ENCODE peak calls at places on chromosome 2, in seven cellular contexts. C is left ventricle myocardium superior; W is kidney glomerular epithelial cell; A is brain microvascular endothelial cell; Y is pons; Z is naive thymus-derived CD8-positive, alpha-beta T cell; P is AML-193. X is an unnamed sample.

GRCh38 chr2:150403457-150403856 is 84.0 kb downstream of the RND3 start:
- DNase-seq in Z (no peak), Y (no peak), P (no peak), C (no peak), A (no peak), W (no peak), X (no peak)

GRCh38 chr2:26302846-26303245 is 43.1 kb upstream of the SELENOI start:
- DNase-seq in Z (no peak), Y (no peak), C (peak), W (no peak), P (no peak), A (no peak), X (no peak)

GRCh38 chr2:165874445-165875039 is 79.0 kb downstream of the TTC21B start:
- DNase-seq in Y (peak), P (peak), C (no peak), A (peak), W (peak), Z (no peak), X (peak)

GRCh38 chr2:226066873-226067272 is 667.4 kb downstream of the NYAP2 start:
- DNase-seq in P (no peak), W (no peak), C (no peak), Z (no peak), A (no peak), Y (no peak), X (no peak)

GRCh38 chr2:31071741-31072140 is 66.5 kb downstream of the GALNT14 start:
- DNase-seq in A (no peak), P (no peak), Z (no peak), C (no peak), W (no peak), Y (no peak), X (no peak)

GRCh38 chr2:159124441-159124911 is 156.0 kb downstream of the TANC1 start:
- DNase-seq in P (peak), Z (no peak), A (peak), W (peak), Y (peak), C (no peak), X (no peak)

GRCh38 chr2:27795868-27796277 is 24.4 kb downstream of the MRPL33 start:
- DNase-seq in Y (no peak), P (no peak), C (no peak), Z (no peak), W (no peak), A (no peak), X (no peak)

GRCh38 chr2:240624950-240625621 is at the start of gene GPR35:
- DNase-seq in W (no peak), Y (peak), P (peak), A (peak), C (peak), Z (peak), X (no peak)

GRCh38 chr2:117815946-117816345 is 1.5 kb downstream of the DDX18 start:
- DNase-seq in A (no peak), P (no peak), Y (no peak), C (no peak), Z (no peak), W (no peak), X (no peak)

GRCh38 chr2:200350796-200351195 is 44.3 kb downstream of the SPATS2L start:
- DNase-seq in C (no peak), W (no peak), P (no peak), A (peak), Y (no peak), Z (no peak), X (no peak)

GRCh38 chr2:70767094-70767698 is 804 bp downstream of the ADD2 start:
- DNase-seq in W (no peak), P (no peak), C (no peak), Z (peak), Y (no peak), A (no peak), X (no peak)

X was measured in midbrain.